ENCODE peak calls at places on chromosome 3, in ten cellular contexts. One of them, this sample, is unnamed.

GRCh38 chr3:107745354-107745753 is 222.6 kb downstream of the BBX start:
- DNase-seq in right atrium auricular region: no peak
- DNase-seq in psoas muscle: no peak
- DNase-seq in cardiac muscle cell: no peak
- DNase-seq in H1: no peak
- DNase-seq in thoracic aorta: no peak
- DNase-seq in NB4: no peak
- DNase-seq in lung: no peak
- DNase-seq in mammary epithelial cell: no peak
- DNase-seq in A549: no peak
- DNase-seq in this sample: no peak

GRCh38 chr3:39343760-39344159 is 14.3 kb downstream of the CCR8 start:
- DNase-seq in right atrium auricular region: no peak
- DNase-seq in psoas muscle: no peak
- DNase-seq in cardiac muscle cell: no peak
- DNase-seq in H1: no peak
- DNase-seq in thoracic aorta: no peak
- DNase-seq in NB4: no peak
- DNase-seq in lung: no peak
- DNase-seq in mammary epithelial cell: no peak
- DNase-seq in A549: no peak
- DNase-seq in this sample: no peak

GRCh38 chr3:152885066-152885465 is 50.1 kb downstream of the P2RY1 start:
- DNase-seq in right atrium auricular region: no peak
- DNase-seq in psoas muscle: no peak
- DNase-seq in cardiac muscle cell: no peak
- DNase-seq in H1: no peak
- DNase-seq in thoracic aorta: no peak
- DNase-seq in NB4: peak; percentile 49
- DNase-seq in lung: no peak
- DNase-seq in mammary epithelial cell: no peak
- DNase-seq in A549: no peak
- DNase-seq in this sample: no peak

GRCh38 chr3:172705166-172705565 is 5.7 kb downstream of the NCEH1 start:
- DNase-seq in right atrium auricular region: no peak
- DNase-seq in psoas muscle: no peak
- DNase-seq in cardiac muscle cell: no peak
- DNase-seq in H1: no peak
- DNase-seq in thoracic aorta: no peak
- DNase-seq in NB4: no peak
- DNase-seq in lung: no peak
- DNase-seq in mammary epithelial cell: no peak
- DNase-seq in A549: no peak
- DNase-seq in this sample: no peak

GRCh38 chr3:53464424-53464823 is 30.0 kb upstream of the CACNA1D start:
- DNase-seq in right atrium auricular region: no peak
- DNase-seq in psoas muscle: no peak
- DNase-seq in cardiac muscle cell: no peak
- DNase-seq in H1: no peak
- DNase-seq in thoracic aorta: no peak
- DNase-seq in NB4: no peak
- DNase-seq in lung: no peak
- DNase-seq in mammary epithelial cell: peak; percentile 20
- DNase-seq in A549: peak; percentile 34
- DNase-seq in this sample: no peak

GRCh38 chr3:195260286-195260905 is 10.6 kb downstream of the XXYLT1 start:
- DNase-seq in right atrium auricular region: peak; percentile 68
- DNase-seq in psoas muscle: no peak
- DNase-seq in cardiac muscle cell: no peak
- DNase-seq in H1: peak; percentile 90
- DNase-seq in thoracic aorta: no peak
- DNase-seq in NB4: peak; percentile 84
- DNase-seq in lung: peak; percentile 42
- DNase-seq in mammary epithelial cell: no peak
- DNase-seq in A549: no peak
- DNase-seq in this sample: peak; percentile 74

GRCh38 chr3:66439666-66440344 is 61.0 kb downstream of the LRIG1 start:
- DNase-seq in right atrium auricular region: no peak
- DNase-seq in psoas muscle: no peak
- DNase-seq in cardiac muscle cell: no peak
- DNase-seq in H1: no peak
- DNase-seq in thoracic aorta: no peak
- DNase-seq in NB4: peak; percentile 20
- DNase-seq in lung: no peak
- DNase-seq in mammary epithelial cell: no peak
- DNase-seq in A549: no peak
- DNase-seq in this sample: no peak

GRCh38 chr3:52311567-52312119 is 4.5 kb upstream of the DNAH1 start:
- DNase-seq in right atrium auricular region: no peak
- DNase-seq in psoas muscle: no peak
- DNase-seq in cardiac muscle cell: no peak
- DNase-seq in H1: no peak
- DNase-seq in thoracic aorta: no peak
- DNase-seq in NB4: no peak
- DNase-seq in lung: no peak
- DNase-seq in mammary epithelial cell: no peak
- DNase-seq in A549: no peak
- DNase-seq in this sample: no peak

GRCh38 chr3:42660898-42661297 is 7.4 kb downstream of the ZBTB47 start:
- DNase-seq in right atrium auricular region: no peak
- DNase-seq in psoas muscle: no peak
- DNase-seq in cardiac muscle cell: no peak
- DNase-seq in H1: peak; percentile 47
- DNase-seq in thoracic aorta: no peak
- DNase-seq in NB4: peak; percentile 57
- DNase-seq in lung: no peak
- DNase-seq in mammary epithelial cell: no peak
- DNase-seq in A549: peak; percentile 28
- DNase-seq in this sample: no peak

GRCh38 chr3:126618021-126618420 is 36.9 kb downstream of the TXNRD3 start:
- DNase-seq in right atrium auricular region: no peak
- DNase-seq in psoas muscle: no peak
- DNase-seq in cardiac muscle cell: peak; percentile 5
- DNase-seq in H1: no peak
- DNase-seq in thoracic aorta: no peak
- DNase-seq in NB4: no peak
- DNase-seq in lung: no peak
- DNase-seq in mammary epithelial cell: peak; percentile 36
- DNase-seq in A549: no peak
- DNase-seq in this sample: no peak

GRCh38 chr3:101732240-101732641 is 7.8 kb downstream of the CEP97 start:
- DNase-seq in right atrium auricular region: no peak
- DNase-seq in psoas muscle: no peak
- DNase-seq in cardiac muscle cell: no peak
- DNase-seq in H1: no peak
- DNase-seq in thoracic aorta: no peak
- DNase-seq in NB4: no peak
- DNase-seq in lung: no peak
- DNase-seq in mammary epithelial cell: no peak
- DNase-seq in A549: no peak
- DNase-seq in this sample: no peak

GRCh38 chr3:148023994-148024393 is 614.8 kb downstream of the ZIC1 start:
- DNase-seq in right atrium auricular region: no peak
- DNase-seq in psoas muscle: no peak
- DNase-seq in cardiac muscle cell: peak; percentile 82
- DNase-seq in H1: no peak
- DNase-seq in thoracic aorta: no peak
- DNase-seq in NB4: no peak
- DNase-seq in lung: no peak
- DNase-seq in mammary epithelial cell: no peak
- DNase-seq in A549: no peak
- DNase-seq in this sample: no peak

GRCh38 chr3:15097889-15098288 is 1.1 kb downstream of the RBSN start:
- DNase-seq in right atrium auricular region: no peak
- DNase-seq in psoas muscle: no peak
- DNase-seq in cardiac muscle cell: no peak
- DNase-seq in H1: no peak
- DNase-seq in thoracic aorta: no peak
- DNase-seq in NB4: peak; percentile 85
- DNase-seq in lung: no peak
- DNase-seq in mammary epithelial cell: peak; percentile 31
- DNase-seq in A549: no peak
- DNase-seq in this sample: no peak

GRCh38 chr3:177150970-177151627 is 46.2 kb downstream of the TBL1XR1 start:
- DNase-seq in right atrium auricular region: no peak
- DNase-seq in psoas muscle: no peak
- DNase-seq in cardiac muscle cell: peak; percentile 84
- DNase-seq in H1: no peak
- DNase-seq in thoracic aorta: no peak
- DNase-seq in NB4: no peak
- DNase-seq in lung: no peak
- DNase-seq in mammary epithelial cell: peak; percentile 83
- DNase-seq in A549: peak; percentile 7
- DNase-seq in this sample: no peak
- H3K4me3 ChIP-seq in right atrium auricular region: no peak overlapping the region
- H3K4me3 ChIP-seq in psoas muscle: no peak overlapping the region
- H3K4me3 ChIP-seq in cardiac muscle cell: no peak overlapping the region
- H3K4me3 ChIP-seq in H1: no peak overlapping the region
- H3K4me3 ChIP-seq in thoracic aorta: peak overlapping the region; percentile 10
- H3K4me3 ChIP-seq in NB4: no peak overlapping the region
- H3K4me3 ChIP-seq in lung: no peak overlapping the region
- H3K4me3 ChIP-seq in mammary epithelial cell: no peak overlapping the region
- H3K4me3 ChIP-seq in A549: no peak overlapping the region
- H3K4me3 ChIP-seq in this sample: no peak overlapping the region

GRCh38 chr3:171566803-171567422 is 106.7 kb upstream of the TNIK start:
- DNase-seq in right atrium auricular region: no peak
- DNase-seq in psoas muscle: no peak
- DNase-seq in cardiac muscle cell: peak; percentile 54
- DNase-seq in H1: no peak
- DNase-seq in thoracic aorta: no peak
- DNase-seq in NB4: peak; percentile 62
- DNase-seq in lung: no peak
- DNase-seq in mammary epithelial cell: peak; percentile 25
- DNase-seq in A549: peak; percentile 29
- DNase-seq in this sample: peak; percentile 17
- TF ChIP-seq CTCF in right atrium auricular region: peak; percentile 83
- TF ChIP-seq CTCF in psoas muscle: peak; percentile 85
- TF ChIP-seq CTCF in cardiac muscle cell: peak; percentile 60
- TF ChIP-seq CTCF in H1: peak; percentile 60
- TF ChIP-seq CTCF in thoracic aorta: peak; percentile 81
- TF ChIP-seq CTCF in NB4: peak; percentile 39
- TF ChIP-seq CTCF in lung: peak; percentile 74
- TF ChIP-seq CTCF in mammary epithelial cell: peak; percentile 65
- TF ChIP-seq CTCF in A549: peak; percentile 79
- TF ChIP-seq CTCF in this sample: no peak

GRCh38 chr3:63976166-63976861 is 47.0 kb downstream of the PSMD6 start:
- DNase-seq in right atrium auricular region: no peak
- DNase-seq in psoas muscle: no peak
- DNase-seq in cardiac muscle cell: peak; percentile 98
- DNase-seq in H1: no peak
- DNase-seq in thoracic aorta: no peak
- DNase-seq in NB4: peak; percentile 81
- DNase-seq in lung: no peak
- DNase-seq in mammary epithelial cell: peak; percentile 93
- DNase-seq in A549: no peak
- DNase-seq in this sample: no peak
- H3K4me3 ChIP-seq in right atrium auricular region: no peak overlapping the region
- H3K4me3 ChIP-seq in psoas muscle: no peak overlapping the region
- H3K4me3 ChIP-seq in cardiac muscle cell: no peak overlapping the region
- H3K4me3 ChIP-seq in H1: no peak overlapping the region
- H3K4me3 ChIP-seq in thoracic aorta: no peak overlapping the region
- H3K4me3 ChIP-seq in NB4: no peak overlapping the region
- H3K4me3 ChIP-seq in lung: no peak overlapping the region
- H3K4me3 ChIP-seq in mammary epithelial cell: no peak overlapping the region
- H3K4me3 ChIP-seq in A549: no peak overlapping the region
- H3K4me3 ChIP-seq in this sample: no peak overlapping the region

GRCh38 chr3:188662214-188662613 is 508.3 kb downstream of the LPP start:
- DNase-seq in right atrium auricular region: no peak
- DNase-seq in psoas muscle: no peak
- DNase-seq in cardiac muscle cell: no peak
- DNase-seq in H1: no peak
- DNase-seq in thoracic aorta: no peak
- DNase-seq in NB4: no peak
- DNase-seq in lung: no peak
- DNase-seq in mammary epithelial cell: no peak
- DNase-seq in A549: no peak
- DNase-seq in this sample: no peak

GRCh38 chr3:188661801-188662200 is 507.8 kb downstream of the LPP start:
- DNase-seq in right atrium auricular region: no peak
- DNase-seq in psoas muscle: no peak
- DNase-seq in cardiac muscle cell: no peak
- DNase-seq in H1: no peak
- DNase-seq in thoracic aorta: no peak
- DNase-seq in NB4: no peak
- DNase-seq in lung: no peak
- DNase-seq in mammary epithelial cell: no peak
- DNase-seq in A549: no peak
- DNase-seq in this sample: no peak

GRCh38 chr3:188663839-188664238 is 507.9 kb upstream of the TPRG1 start:
- DNase-seq in right atrium auricular region: no peak
- DNase-seq in psoas muscle: no peak
- DNase-seq in cardiac muscle cell: no peak
- DNase-seq in H1: no peak
- DNase-seq in thoracic aorta: no peak
- DNase-seq in NB4: no peak
- DNase-seq in lung: no peak
- DNase-seq in mammary epithelial cell: no peak
- DNase-seq in A549: no peak
- DNase-seq in this sample: no peak

GRCh38 chr3:188659444-188660100 is 505.6 kb downstream of the LPP start:
- DNase-seq in right atrium auricular region: no peak
- DNase-seq in psoas muscle: no peak
- DNase-seq in cardiac muscle cell: peak; percentile 54
- DNase-seq in H1: no peak
- DNase-seq in thoracic aorta: no peak
- DNase-seq in NB4: no peak
- DNase-seq in lung: no peak
- DNase-seq in mammary epithelial cell: no peak
- DNase-seq in A549: no peak
- DNase-seq in this sample: no peak

GRCh38 chr3:188664795-188665194 is 507.0 kb upstream of the TPRG1 start:
- DNase-seq in right atrium auricular region: no peak
- DNase-seq in psoas muscle: no peak
- DNase-seq in cardiac muscle cell: peak; percentile 32
- DNase-seq in H1: no peak
- DNase-seq in thoracic aorta: no peak
- DNase-seq in NB4: peak; percentile 38
- DNase-seq in lung: no peak
- DNase-seq in mammary epithelial cell: no peak
- DNase-seq in A549: peak; percentile 47
- DNase-seq in this sample: peak; percentile 18
- TF ChIP-seq CTCF in right atrium auricular region: peak; percentile 25
- TF ChIP-seq CTCF in psoas muscle: peak; percentile 11
- TF ChIP-seq CTCF in cardiac muscle cell: peak; percentile 32
- TF ChIP-seq CTCF in H1: peak; percentile 45
- TF ChIP-seq CTCF in thoracic aorta: no peak
- TF ChIP-seq CTCF in NB4: peak; percentile 39
- TF ChIP-seq CTCF in lung: no peak
- TF ChIP-seq CTCF in mammary epithelial cell: peak; percentile 32
- TF ChIP-seq CTCF in A549: peak; percentile 37
- TF ChIP-seq CTCF in this sample: no peak

This sample was measured in mucosa of descending colon.